ENCODE peak calls at places on chromosomes 13 and 19, in ten cellular contexts. G is endothelial cell of umbilical vein; L is neuronal stem cell; C is psoas muscle; K is ovary; V is fibroblast of lung; U is aorta; O is left lung; I is H1; Q is CD8-positive, alpha-beta memory T cell. Y is an unnamed sample. For H3K4me1, the result is how much of the 10 kb centered on the place peaks cover.

GRCh38 chr13:32824061-32824460 is 192.2 kb upstream of the KL start:
- DNase-seq in U (no peak), K (no peak), Q (no peak), V (no peak), O (no peak), G (no peak), I (no peak), L (no peak), C (no peak), Y (no peak)

GRCh38 chr19:1774999-1775772 is 21.9 kb downstream of the ONECUT3 start:
- DNase-seq in G (no peak), I (peak), Q (no peak), U (no peak), V (no peak), L (no peak), O (no peak), C (no peak), K (no peak), Y (peak)

GRCh38 chr13:32911506-32911905 is 104.7 kb upstream of the KL start:
- DNase-seq in G (no peak), L (peak), K (no peak), V (no peak), U (no peak), C (no peak), O (no peak), I (peak), Q (no peak), Y (no peak)

GRCh38 chr19:27654266-27654990 is 1558.5 kb downstream of the UQCRFS1 start:
- DNase-seq in V (no peak), L (no peak), I (no peak), K (no peak), C (no peak), Q (no peak), U (no peak), G (no peak), O (no peak), Y (no peak)

GRCh38 chr13:105513448-105513847 is 1022.0 kb downstream of the EFNB2 start:
- DNase-seq in O (no peak), C (no peak), V (no peak), U (no peak), I (no peak), G (no peak), L (no peak), K (no peak), Q (no peak), Y (no peak)

GRCh38 chr19:29285878-29286277 is 72.9 kb upstream of the UQCRFS1 start:
- DNase-seq in K (no peak), C (no peak), I (peak), G (no peak), L (peak), V (no peak), U (no peak), Q (no peak), O (no peak), Y (no peak)

GRCh38 chr13:86601351-86601750 is 802.1 kb upstream of the SLITRK6 start:
- DNase-seq in O (no peak), K (no peak), L (no peak), G (no peak), U (no peak), V (peak), I (no peak), Q (no peak), C (no peak), Y (no peak)

GRCh38 chr19:44685877-44686276 is 13.1 kb upstream of the CEACAM16 start:
- DNase-seq in I (no peak), O (peak), Q (no peak), V (peak), G (peak), U (no peak), K (no peak), L (no peak), C (no peak), Y (no peak)

GRCh38 chr19:31214086-31214485 is 135.2 kb downstream of the TSHZ3 start:
- DNase-seq in Q (peak), C (peak), K (peak), U (peak), L (no peak), V (peak), I (no peak), G (peak), O (peak), Y (peak)

GRCh38 chr13:108213946-108214345 is 1.4 kb downstream of the LIG4 start:
- DNase-seq in I (no peak), C (no peak), L (no peak), G (no peak), V (peak), U (no peak), K (no peak), O (no peak), Q (no peak), Y (no peak)

GRCh38 chr13:67408823-67409222 is 178.7 kb upstream of the PCDH9 start:
- DNase-seq in Q (no peak), G (no peak), L (no peak), C (no peak), O (no peak), V (no peak), I (no peak), K (no peak), U (no peak), Y (no peak)

GRCh38 chr13:113762538-113762937 is 3.5 kb downstream of the TMEM255B start:
- DNase-seq in K (no peak), Q (no peak), L (no peak), I (no peak), C (no peak), V (no peak), G (no peak), U (no peak), O (no peak), Y (no peak)

GRCh38 chr13:41651413-41652068 is 194.2 kb downstream of the RGCC start:
- DNase-seq in V (no peak), G (no peak), C (no peak), U (no peak), O (no peak), L (no peak), K (no peak), Q (no peak), I (no peak), Y (no peak)

GRCh38 chr13:85512421-85512820 is 286.8 kb downstream of the SLITRK6 start:
- DNase-seq in I (no peak), G (no peak), Q (no peak), C (no peak), V (no peak), U (no peak), K (no peak), L (no peak), O (no peak), Y (no peak)

GRCh38 chr19:11137542-11138384 is 17.8 kb downstream of the SPC24 start:
- DNase-seq in C (peak), U (peak), I (no peak), Q (peak), O (peak), G (peak), L (peak), V (peak), K (peak), Y (peak)

GRCh38 chr19:3224346-3225325 is at the start of gene CELF5:
- DNase-seq in I (no peak), U (no peak), C (no peak), G (no peak), K (peak), V (no peak), L (peak), Q (peak), O (peak), Y (peak)

GRCh38 chr19:20558011-20558410 is 7.6 kb downstream of the ZNF737 start:
- DNase-seq in V (no peak), L (no peak), O (no peak), Q (no peak), K (no peak), C (no peak), I (no peak), U (no peak), G (no peak), Y (peak)

GRCh38 chr13:48155850-48156249 is 60.9 kb upstream of the MED4 start:
- DNase-seq in O (no peak), K (no peak), V (peak), L (no peak), C (no peak), I (no peak), U (no peak), G (peak), Q (peak), Y (no peak)

GRCh38 chr13:99796175-99796819 is 175.3 kb downstream of the ZIC5 start:
- DNase-seq in O (no peak), I (no peak), V (peak), L (peak), C (no peak), Q (no peak), U (no peak), K (no peak), G (peak), Y (no peak)

GRCh38 chr13:53343345-53343744 is 314.7 kb downstream of the OLFM4 start:
- DNase-seq in U (no peak), L (peak), I (peak), O (no peak), Q (no peak), C (no peak), G (no peak), V (no peak), K (no peak), Y (no peak)

GRCh38 chr13:95509521-95510315 is 42.8 kb upstream of the CLDN10 start:
- DNase-seq in G (no peak), I (no peak), C (no peak), K (no peak), O (no peak), Q (no peak), L (no peak), U (no peak), V (peak), Y (no peak)

GRCh38 chr19:12784871-12785430 is 6.3 kb upstream of the JUNB start:
- DNase-seq in L (no peak), I (no peak), Q (peak), K (no peak), G (no peak), U (no peak), V (no peak), O (no peak), C (no peak), Y (no peak)

DNA sequence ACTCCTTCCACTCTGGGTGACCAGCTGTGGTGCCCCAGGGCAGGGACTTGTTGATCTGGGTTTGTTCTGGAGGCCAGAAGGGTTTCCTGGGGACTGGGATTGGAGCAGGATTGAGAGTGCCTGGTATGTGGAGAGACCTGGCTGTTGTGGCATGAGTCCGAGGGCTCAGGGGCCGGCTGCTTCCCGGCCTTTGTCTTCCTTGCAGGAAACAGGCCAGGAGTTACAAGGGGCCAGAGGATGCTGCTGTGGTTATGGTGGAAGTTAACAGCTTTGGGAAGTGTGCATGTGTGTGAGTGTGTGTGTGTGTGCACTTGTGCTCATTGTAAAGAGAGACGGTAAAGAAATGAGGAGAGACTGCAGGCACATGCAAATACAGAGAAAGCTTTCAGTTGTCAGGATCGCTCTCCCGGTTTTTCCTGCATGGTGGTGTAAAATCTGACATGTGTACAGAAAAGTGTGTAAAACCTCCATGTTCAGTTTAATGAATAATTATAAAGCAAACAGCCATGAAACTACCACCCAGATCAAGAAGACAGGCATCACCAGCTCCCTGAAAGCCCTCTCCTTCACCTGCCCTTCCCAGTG is 19.0 kb downstream of the PAK4 start:
- DNase-seq in C (no peak), G (peak), I (no peak), U (no peak), K (no peak), Q (no peak), L (no peak), V (peak), O (peak), Y (peak)
- H3K4me3 ChIP-seq in C (no peak), G (no peak), I (no peak), U (no peak), K (no peak), Q (no peak), L (no peak), V (no peak), O (no peak), Y (no peak)

GRCh38 chr19:10010247-10010691 is at the start of gene COL5A3:
- DNase-seq in C (peak), L (no peak), U (peak), G (no peak), I (no peak), Q (no peak), K (peak), O (peak), V (no peak), Y (peak)
- H3K4me1 ChIP-seq in C (under half), L (under half), U (under half), G (under half), I (under half), Q (under half), K (under half), O (under half), V (under half), Y (under half)

DNA sequence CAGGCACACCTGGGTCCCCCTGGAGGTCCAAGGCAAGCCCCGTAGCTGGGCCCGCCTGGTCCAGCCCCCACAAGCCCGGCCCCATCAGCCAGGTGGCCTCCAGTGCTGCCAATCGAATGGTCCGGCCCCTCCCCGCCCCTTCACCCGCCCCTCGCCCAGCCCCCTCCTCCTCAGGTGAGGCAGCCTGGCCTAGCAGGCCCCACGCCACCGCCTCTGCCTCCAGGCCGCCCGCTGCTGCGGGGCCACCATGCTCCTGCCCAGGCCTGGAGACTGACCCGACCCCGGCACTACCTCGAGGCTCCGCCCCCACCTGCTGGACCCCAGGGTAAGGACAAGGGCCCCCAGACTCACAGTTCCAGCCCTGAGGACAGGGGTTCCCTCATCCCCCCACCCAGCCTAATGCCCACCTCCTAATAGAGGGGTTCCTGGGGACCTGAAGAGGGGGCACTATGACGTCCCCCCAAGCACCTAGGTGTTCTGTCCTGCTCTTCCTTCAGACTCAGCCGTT is at the start of gene HPN:
- DNase-seq in Q (no peak), V (no peak), K (no peak), C (peak), I (no peak), O (peak), L (no peak), G (no peak), U (no peak), Y (no peak)
- H3K4me3 ChIP-seq in Q (peak), V (no peak), K (no peak), C (peak), I (peak), O (peak), L (no peak), G (no peak), U (no peak), Y (no peak)

GRCh38 chr13:110506859-110507566 is 54.5 kb downstream of the RAB20 start:
- DNase-seq in I (no peak), V (peak), C (peak), L (no peak), O (no peak), U (peak), K (peak), Q (no peak), G (peak), Y (peak)
- H3K4me1 ChIP-seq in I (under half), V (under half), C (under half), L (under half), O (under half), U (under half), K (under half), Q (under half), G (under half), Y (under half)

GRCh38 chr19:47511128-47511517 is 3.7 kb downstream of the NAPA start:
- DNase-seq in V (no peak), Q (no peak), O (peak), C (peak), L (no peak), I (no peak), U (no peak), G (no peak), K (peak), Y (no peak)
- H3K4me3 ChIP-seq in V (no peak), Q (no peak), O (no peak), C (peak), L (no peak), I (no peak), U (no peak), G (no peak), K (no peak), Y (no peak)

GRCh38 chr19:16111909-16112752 is 442 bp downstream of the RAB8A start:
- DNase-seq in G (no peak), L (no peak), C (peak), Q (no peak), O (no peak), U (no peak), V (no peak), K (no peak), I (no peak), Y (no peak)
- H3K4me1 ChIP-seq in G (under half), L (under half), C (under half), Q (under half), O (half or more), U (under half), V (under half), K (under half), I (under half), Y (under half)

GRCh38 chr13:50844181-50844875 is 836 bp upstream of the DLEU7 start:
- DNase-seq in V (no peak), C (no peak), I (no peak), G (no peak), U (no peak), O (no peak), K (no peak), L (no peak), Q (no peak), Y (no peak)

GRCh38 chr13:50842246-50842645 is 1.2 kb downstream of the DLEU7 start:
- DNase-seq in I (no peak), U (no peak), K (no peak), V (no peak), Q (no peak), C (no peak), L (no peak), G (no peak), O (no peak), Y (no peak)

GRCh38 chr13:50843256-50844043 is at the start of gene DLEU7:
- DNase-seq in Q (no peak), K (no peak), O (peak), G (no peak), I (no peak), C (peak), U (no peak), L (peak), V (peak), Y (peak)

GRCh38 chr13:50845211-50845610 is 1.7 kb upstream of the DLEU7 start:
- DNase-seq in C (no peak), O (no peak), G (no peak), U (no peak), I (no peak), V (peak), Q (no peak), K (no peak), L (no peak), Y (no peak)

DNA sequence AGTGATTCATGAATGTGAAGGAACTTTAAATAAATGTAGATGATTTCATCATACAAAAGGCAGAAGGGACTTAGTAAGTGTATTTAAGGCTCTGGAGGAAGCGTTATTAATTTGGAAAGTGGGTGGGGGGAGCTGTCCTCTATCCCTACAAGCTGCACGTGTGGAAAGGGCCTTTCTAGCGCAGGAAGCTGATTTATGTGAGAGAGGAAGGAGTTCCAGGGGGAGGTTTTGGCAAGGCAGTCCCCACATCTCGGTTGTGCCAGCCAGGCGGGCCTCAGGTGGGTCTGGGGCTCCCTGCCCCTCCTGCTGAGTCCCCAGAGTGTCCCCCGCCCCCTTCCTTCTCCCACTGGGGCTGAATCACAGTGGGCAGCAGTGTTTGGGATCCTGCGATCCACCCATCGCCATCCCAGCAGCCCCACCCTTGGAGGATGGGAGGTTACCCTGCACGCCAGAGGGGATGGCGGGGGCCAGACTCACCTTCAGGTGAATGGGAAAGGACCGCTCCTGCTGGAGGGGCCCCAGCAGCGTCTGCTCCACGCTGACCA is 709 bp downstream of the DLEU7 start:
- DNase-seq in I (no peak), G (no peak), K (no peak), V (no peak), L (no peak), Q (no peak), C (peak), U (no peak), O (no peak), Y (no peak)
- H3K4me3 ChIP-seq in I (peak), G (no peak), K (peak), V (no peak), L (peak), Q (no peak), C (peak), U (no peak), O (no peak), Y (peak)

DNA sequence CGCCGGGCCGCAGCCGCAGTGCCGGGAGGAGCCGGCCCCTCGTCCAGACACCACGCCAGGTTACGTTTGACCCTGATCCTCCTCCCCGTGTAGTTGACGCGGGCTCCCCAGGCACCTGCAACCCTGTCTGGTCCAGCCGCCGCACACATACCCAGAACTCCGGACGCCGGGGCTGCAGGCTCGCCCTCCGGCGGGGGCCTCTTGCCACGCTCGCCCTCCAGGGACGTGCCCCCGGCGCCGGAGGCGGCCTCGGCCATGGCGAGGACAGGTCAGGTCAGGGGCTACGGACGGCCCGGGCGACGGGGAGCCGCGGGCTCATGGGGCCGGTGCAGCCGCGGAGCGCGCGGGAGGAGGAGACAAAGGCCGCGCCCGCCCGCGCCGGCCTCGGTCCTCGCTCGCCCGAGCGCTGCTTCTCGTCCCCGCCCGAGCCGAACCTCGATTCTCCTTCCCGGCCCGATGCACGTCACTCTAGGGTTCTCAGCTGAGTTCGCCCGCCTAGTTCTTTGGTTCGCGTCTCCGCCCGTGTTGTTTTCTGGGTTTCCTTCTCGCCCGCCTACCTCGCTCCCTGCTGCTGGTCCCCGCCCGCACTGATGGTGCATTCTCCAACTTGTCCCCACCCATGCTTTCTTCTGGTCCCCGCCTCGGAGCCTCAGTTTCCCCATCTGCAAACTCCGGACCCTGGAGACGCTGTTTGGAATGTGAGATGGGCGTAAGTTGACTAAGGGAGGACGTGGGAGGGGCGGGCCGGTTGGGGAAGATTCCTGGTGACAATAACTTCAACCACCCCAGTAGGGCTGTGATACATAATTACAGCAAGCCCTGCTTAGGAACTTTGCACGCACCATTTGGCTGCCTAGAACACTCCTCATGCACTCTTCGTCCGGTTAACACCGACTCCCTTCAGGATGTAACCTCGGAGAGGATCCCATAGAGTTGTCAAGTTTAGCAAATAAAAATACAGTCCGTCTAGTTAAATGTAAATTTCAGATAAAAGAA is at the start of gene ANO8:
- DNase-seq in K (peak), C (peak), G (peak), I (peak), O (peak), U (peak), L (peak), Q (peak), V (peak), Y (peak)
- H3K4me1 ChIP-seq in K (under half), C (under half), G (under half), I (under half), O (half or more), U (under half), L (under half), Q (under half), V (under half), Y (under half)

Y was measured in right cardiac atrium.